ENCODE peak calls at places on chromosomes 1 and 21, in nine cellular contexts. R is type B pancreatic cell; U is NCI-H1694; Z is left colon; D is heart right ventricle; B is T follicular helper cell; S is activated CD4-positive, alpha-beta T cell treated with anti-CD3 and anti-CD28 coated beads for 48 hours; V is naive B cell; F is sigmoid colon. C is an unnamed sample.

GRCh38 chr1:92329356-92330129 is 30.7 kb downstream of the RPAP2 start:
- DNase-seq in R (no peak), U (no peak), Z (no peak), D (no peak), B (no peak), S (no peak), V (no peak), F (no peak), C (no peak)

GRCh38 chr1:206489980-206490534 is 17.3 kb upstream of the RASSF5 start:
- DNase-seq in R (peak), U (peak), Z (peak), D (peak), B (peak), S (peak), V (peak), F (peak), C (peak)

GRCh38 chr1:246066553-246066952 is 440.5 kb downstream of the SMYD3 start:
- DNase-seq in R (no peak), U (no peak), Z (no peak), D (no peak), B (no peak), S (no peak), V (no peak), F (no peak), C (no peak)

GRCh38 chr1:178541829-178542553 is 29.1 kb downstream of the TEX35 start:
- DNase-seq in R (no peak), U (no peak), Z (peak), D (peak), B (no peak), S (peak), V (no peak), F (no peak), C (peak)

GRCh38 chr1:206469411-206469932 is 804 bp upstream of the IKBKE start:
- DNase-seq in R (no peak), U (no peak), Z (peak), D (no peak), B (no peak), S (peak), V (no peak), F (no peak), C (peak)

GRCh38 chr1:15902882-15903281 is 55.4 kb downstream of the SPEN start:
- DNase-seq in R (no peak), U (no peak), Z (no peak), D (no peak), B (no peak), S (no peak), V (no peak), F (no peak), C (no peak)

GRCh38 chr1:247332901-247333361 is 1.3 kb upstream of the ZNF496 start:
- DNase-seq in R (no peak), U (no peak), Z (peak), D (peak), B (no peak), S (no peak), V (no peak), F (peak), C (no peak)

GRCh38 chr1:116724765-116725375 is 29.4 kb upstream of the CD2 start:
- DNase-seq in R (no peak), U (peak), Z (peak), D (no peak), B (peak), S (peak), V (peak), F (no peak), C (no peak)

GRCh38 chr1:18907021-18907913 is 4.9 kb upstream of the ALDH4A1 start:
- DNase-seq in R (no peak), U (peak), Z (peak), D (peak), B (peak), S (peak), V (peak), F (peak), C (peak)

GRCh38 chr1:221162352-221162751 is 283.1 kb downstream of the HLX start:
- DNase-seq in R (no peak), U (no peak), Z (no peak), D (no peak), B (no peak), S (no peak), V (no peak), F (no peak), C (no peak)

GRCh38 chr1:51236548-51237312 is 657 bp downstream of the RNF11 start:
- DNase-seq in R (no peak), U (peak), Z (peak), D (no peak), B (peak), S (peak), V (peak), F (peak), C (peak)

GRCh38 chr21:34582506-34583150 is 32.3 kb downstream of the RCAN1 start:
- DNase-seq in R (no peak), U (no peak), Z (no peak), D (peak), B (no peak), S (peak), V (no peak), F (no peak), C (peak)

GRCh38 chr1:168671782-168672181 is 57.2 kb downstream of the DPT start:
- DNase-seq in R (no peak), U (no peak), Z (no peak), D (no peak), B (no peak), S (peak), V (no peak), F (no peak), C (no peak)

GRCh38 chr21:34179204-34179935 is 106.0 kb downstream of the MRPS6 start:
- DNase-seq in R (no peak), U (no peak), Z (no peak), D (no peak), B (no peak), S (no peak), V (no peak), F (peak), C (no peak)

GRCh38 chr1:169586395-169587255 is at the start of gene F5:
- DNase-seq in R (peak), U (peak), Z (peak), D (peak), B (peak), S (peak), V (peak), F (peak), C (peak)

GRCh38 chr1:218347316-218347712 is 2.2 kb downstream of the TGFB2 start:
- DNase-seq in R (no peak), U (no peak), Z (peak), D (no peak), B (no peak), S (no peak), V (peak), F (peak), C (no peak)

GRCh38 chr1:16012590-16013219 is 5.1 kb downstream of the HSPB7 start:
- DNase-seq in R (no peak), U (no peak), Z (peak), D (peak), B (peak), S (peak), V (no peak), F (peak), C (peak)

GRCh38 chr1:42913426-42914091 is 45.1 kb downstream of the SLC2A1 start:
- DNase-seq in R (peak), U (peak), Z (peak), D (no peak), B (peak), S (peak), V (peak), F (no peak), C (peak)

GRCh38 chr1:152167835-152168534 is 9.0 kb upstream of the RPTN start:
- DNase-seq in R (no peak), U (no peak), Z (no peak), D (no peak), B (no peak), S (no peak), V (no peak), F (no peak), C (no peak)

GRCh38 chr1:17112076-17112475 is 7.2 kb downstream of the PADI2 start:
- DNase-seq in R (no peak), U (no peak), Z (no peak), D (no peak), B (no peak), S (no peak), V (no peak), F (no peak), C (no peak)

GRCh38 chr1:41516168-41516961 is 31.9 kb upstream of the EDN2 start:
- DNase-seq in R (peak), U (peak), Z (peak), D (peak), B (peak), S (peak), V (peak), F (peak), C (peak)

GRCh38 chr1:107198581-107198980 is 57.7 kb downstream of the NTNG1 start:
- DNase-seq in R (no peak), U (no peak), Z (no peak), D (no peak), B (no peak), S (no peak), V (no peak), F (no peak), C (no peak)